ENCODE peak calls at places on chromosomes 5 and 9, in eight cellular contexts. C is heart left ventricle; W is amniotic stem cell; K is astrocyte; J is effector memory CD8-positive, alpha-beta T cell; R is EH; B is GM13976; A is heart right ventricle. D is an unnamed sample.

GRCh38 chr5:64800926-64801325 is 32.2 kb downstream of the CWC27 start:
- DNase-seq in W (no peak), J (no peak), R (peak), C (no peak), K (no peak), B (no peak), A (no peak), D (no peak)

GRCh38 chr9:124399323-124399962 is 15.8 kb downstream of the PSMB7 start:
- DNase-seq in C (no peak), J (no peak), B (no peak), A (peak), W (no peak), K (peak), R (peak), D (no peak)

GRCh38 chr5:139181835-139182452 is 16.2 kb downstream of the SIL1 start:
- DNase-seq in W (no peak), K (peak), B (no peak), A (no peak), J (no peak), C (no peak), R (peak), D (no peak)

GRCh38 chr5:180470966-180471582 is 23.1 kb upstream of the CNOT6 start:
- DNase-seq in W (peak), B (peak), R (peak), J (peak), C (no peak), K (peak), A (peak), D (no peak)

GRCh38 chr9:98708933-98709911 is at the start of gene GABBR2:
- DNase-seq in W (no peak), C (no peak), R (no peak), K (no peak), B (no peak), A (no peak), J (no peak), D (no peak)

GRCh38 chr5:2148312-2149195 is 265.8 kb upstream of the IRX4 start:
- DNase-seq in A (no peak), C (no peak), R (no peak), K (no peak), J (no peak), B (no peak), W (no peak), D (no peak)

GRCh38 chr9:82934949-82935348 is 128.0 kb downstream of the RASEF start:
- DNase-seq in R (peak), A (no peak), W (no peak), K (peak), J (no peak), B (no peak), C (no peak), D (no peak)

GRCh38 chr9:109967651-109968331 is 187.8 kb downstream of the PALM2AKAP2 start:
- DNase-seq in B (peak), K (no peak), W (no peak), A (no peak), J (no peak), R (no peak), C (no peak), D (no peak)

D was measured in T-helper 1 cell.